ENCODE peak calls at places on chromosomes 11 and 22, in five cellular contexts. One of them, this sample, is unnamed.

GRCh38 chr11:120035756-120036155 is 102.2 kb downstream of the TRIM29 start:
- DNase-seq in IMR-90: no peak
- DNase-seq in HCT116: no peak
- DNase-seq in body of pancreas: no peak
- DNase-seq in upper lobe of left lung: no peak
- DNase-seq in this sample: no peak

GRCh38 chr11:101129203-101129943 is at the start of gene PGR:
- DNase-seq in IMR-90: no peak
- DNase-seq in HCT116: no peak
- DNase-seq in body of pancreas: peak
- DNase-seq in upper lobe of left lung: peak
- DNase-seq in this sample: no peak

GRCh38 chr11:65650547-65651338 is 12.0 kb downstream of the RELA start:
- DNase-seq in IMR-90: no peak
- DNase-seq in HCT116: no peak
- DNase-seq in body of pancreas: no peak
- DNase-seq in upper lobe of left lung: no peak
- DNase-seq in this sample: no peak

GRCh38 chr11:17790453-17790852 is 55.9 kb downstream of the KCNC1 start:
- DNase-seq in IMR-90: peak
- DNase-seq in HCT116: no peak
- DNase-seq in body of pancreas: no peak
- DNase-seq in upper lobe of left lung: no peak
- DNase-seq in this sample: peak

GRCh38 chr11:91173701-91174100 is 950.9 kb upstream of the CHORDC1 start:
- DNase-seq in IMR-90: peak
- DNase-seq in HCT116: no peak
- DNase-seq in body of pancreas: no peak
- DNase-seq in upper lobe of left lung: no peak
- DNase-seq in this sample: no peak

GRCh38 chr22:32482708-32483107 is 8.1 kb downstream of the FBXO7 start:
- DNase-seq in IMR-90: peak
- DNase-seq in HCT116: no peak
- DNase-seq in body of pancreas: no peak
- DNase-seq in upper lobe of left lung: no peak
- DNase-seq in this sample: no peak

GRCh38 chr11:26573896-26574295 is 1.8 kb upstream of the MUC15 start:
- DNase-seq in IMR-90: no peak
- DNase-seq in HCT116: no peak
- DNase-seq in body of pancreas: no peak
- DNase-seq in upper lobe of left lung: no peak
- DNase-seq in this sample: no peak

GRCh38 chr22:33361581-33361980 is 303.4 kb upstream of the SYN3 start:
- DNase-seq in IMR-90: peak
- DNase-seq in HCT116: no peak
- DNase-seq in body of pancreas: no peak
- DNase-seq in upper lobe of left lung: no peak
- DNase-seq in this sample: no peak

GRCh38 chr11:99693941-99694492 is 673.3 kb downstream of the CNTN5 start:
- DNase-seq in IMR-90: peak
- DNase-seq in HCT116: no peak
- DNase-seq in body of pancreas: peak
- DNase-seq in upper lobe of left lung: no peak
- DNase-seq in this sample: peak

GRCh38 chr22:22666307-22667091 is 22.1 kb downstream of the GGTLC2 start:
- DNase-seq in IMR-90: peak
- DNase-seq in HCT116: no peak
- DNase-seq in body of pancreas: peak
- DNase-seq in upper lobe of left lung: peak
- DNase-seq in this sample: no peak

GRCh38 chr11:113256431-113257227 is 57.8 kb upstream of the TTC12 start:
- DNase-seq in IMR-90: no peak
- DNase-seq in HCT116: no peak
- DNase-seq in body of pancreas: no peak
- DNase-seq in upper lobe of left lung: no peak
- DNase-seq in this sample: no peak

GRCh38 chr11:33480636-33481035 is 220.0 kb downstream of the C11orf91 start:
- DNase-seq in IMR-90: no peak
- DNase-seq in HCT116: no peak
- DNase-seq in body of pancreas: no peak
- DNase-seq in upper lobe of left lung: no peak
- DNase-seq in this sample: no peak

GRCh38 chr22:46622081-46622521 is 1.9 kb downstream of the GRAMD4 start:
- DNase-seq in IMR-90: no peak
- DNase-seq in HCT116: no peak
- DNase-seq in body of pancreas: peak
- DNase-seq in upper lobe of left lung: peak
- DNase-seq in this sample: no peak

GRCh38 chr11:82045748-82046457 is 687.8 kb downstream of the FAM181B start:
- DNase-seq in IMR-90: no peak
- DNase-seq in HCT116: no peak
- DNase-seq in body of pancreas: no peak
- DNase-seq in upper lobe of left lung: no peak
- DNase-seq in this sample: no peak

GRCh38 chr11:45804806-45805304 is at the start of gene SLC35C1:
- DNase-seq in IMR-90: peak
- DNase-seq in HCT116: peak
- DNase-seq in body of pancreas: peak
- DNase-seq in upper lobe of left lung: peak
- DNase-seq in this sample: peak
- TF ChIP-seq POLR2A in IMR-90: peak
- TF ChIP-seq POLR2A in HCT116: peak
- TF ChIP-seq POLR2A in body of pancreas: peak
- TF ChIP-seq POLR2A in upper lobe of left lung: peak
- TF ChIP-seq POLR2A in this sample: peak

DNA sequence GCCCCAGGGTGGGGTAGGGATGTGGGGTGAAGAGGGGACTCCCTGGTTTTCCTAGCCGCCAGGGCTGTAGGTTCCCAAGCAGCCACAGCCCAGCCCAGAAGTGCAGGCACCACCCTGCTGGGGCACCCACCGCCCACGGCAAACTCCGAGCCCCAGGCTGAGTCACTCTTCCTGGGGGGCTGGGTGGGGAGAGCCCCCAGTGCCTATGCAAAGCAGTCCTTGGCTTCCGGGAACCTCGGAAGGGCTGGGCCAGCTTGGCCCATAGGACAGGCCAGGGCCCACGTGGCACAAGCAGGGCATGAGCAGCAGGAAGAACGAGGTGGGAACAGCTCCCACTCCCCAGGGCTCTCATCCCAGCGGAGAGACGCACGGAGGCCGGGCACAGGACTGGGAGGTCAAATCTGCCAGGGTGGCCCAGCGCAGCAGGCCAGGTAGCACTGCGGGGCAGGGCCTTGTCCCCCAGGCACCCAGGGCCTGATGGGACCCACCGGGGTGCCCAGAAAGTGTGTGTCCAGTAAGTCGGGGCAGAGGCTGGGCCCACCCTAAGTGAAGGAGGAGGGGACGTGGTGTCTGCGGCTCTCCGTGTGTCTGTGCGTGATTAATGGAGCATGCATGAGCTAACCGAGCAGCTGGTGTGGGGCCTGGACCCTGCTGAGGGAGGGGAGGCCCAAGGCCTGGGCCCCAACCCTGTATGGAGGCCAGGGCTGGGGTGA is 4.6 kb upstream of the IL17REL start:
- DNase-seq in IMR-90: no peak
- DNase-seq in HCT116: no peak
- DNase-seq in body of pancreas: no peak
- DNase-seq in upper lobe of left lung: peak
- DNase-seq in this sample: no peak
- TF ChIP-seq POLR2A in IMR-90: no peak
- TF ChIP-seq POLR2A in HCT116: no peak
- TF ChIP-seq POLR2A in body of pancreas: no peak
- TF ChIP-seq POLR2A in upper lobe of left lung: no peak
- TF ChIP-seq POLR2A in this sample: no peak

DNA sequence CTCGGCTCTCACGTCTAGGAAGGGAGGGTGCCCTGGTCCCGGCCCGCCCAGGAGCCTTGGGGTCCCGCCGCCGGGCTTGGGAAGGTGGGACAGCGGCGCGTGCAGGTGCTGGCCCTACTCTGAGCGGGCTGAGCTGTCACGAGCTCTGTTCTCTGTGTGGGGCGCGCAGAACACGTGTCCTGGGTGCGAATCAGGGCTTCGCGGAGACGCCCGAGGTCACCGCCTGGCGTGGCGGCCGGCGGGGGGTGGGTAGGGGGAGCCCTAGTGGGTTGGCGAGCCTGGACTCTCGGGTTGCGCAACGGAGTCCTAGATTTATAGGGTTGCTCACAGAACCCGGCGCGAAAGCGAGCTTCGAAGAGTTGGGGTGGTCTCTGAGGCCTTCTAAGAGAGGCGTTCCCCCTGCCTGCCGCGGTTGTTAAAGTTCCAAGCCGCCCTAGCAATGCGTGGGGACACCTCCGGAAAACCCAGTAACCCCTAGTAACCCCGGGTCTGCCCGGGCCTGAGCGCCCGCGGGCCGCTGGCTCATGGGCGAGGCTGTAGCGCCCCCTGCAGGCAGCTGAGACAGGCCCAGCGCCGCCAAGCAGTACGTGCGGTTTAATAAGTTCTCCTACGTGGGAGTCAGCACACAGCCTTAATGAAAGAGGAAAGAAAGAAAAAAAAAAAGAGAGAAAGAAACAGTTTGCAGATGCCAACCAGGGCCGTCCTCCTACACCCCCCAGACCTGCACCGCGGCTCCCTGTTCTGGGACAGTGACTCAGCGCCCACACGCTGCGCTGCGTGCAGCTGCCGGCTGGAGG is 2.7 kb downstream of the ADM start:
- DNase-seq in IMR-90: peak
- DNase-seq in HCT116: peak
- DNase-seq in body of pancreas: peak
- DNase-seq in upper lobe of left lung: peak
- DNase-seq in this sample: peak
- TF ChIP-seq POLR2A in IMR-90: peak
- TF ChIP-seq POLR2A in HCT116: peak
- TF ChIP-seq POLR2A in body of pancreas: no peak
- TF ChIP-seq POLR2A in upper lobe of left lung: peak
- TF ChIP-seq POLR2A in this sample: peak

DNA sequence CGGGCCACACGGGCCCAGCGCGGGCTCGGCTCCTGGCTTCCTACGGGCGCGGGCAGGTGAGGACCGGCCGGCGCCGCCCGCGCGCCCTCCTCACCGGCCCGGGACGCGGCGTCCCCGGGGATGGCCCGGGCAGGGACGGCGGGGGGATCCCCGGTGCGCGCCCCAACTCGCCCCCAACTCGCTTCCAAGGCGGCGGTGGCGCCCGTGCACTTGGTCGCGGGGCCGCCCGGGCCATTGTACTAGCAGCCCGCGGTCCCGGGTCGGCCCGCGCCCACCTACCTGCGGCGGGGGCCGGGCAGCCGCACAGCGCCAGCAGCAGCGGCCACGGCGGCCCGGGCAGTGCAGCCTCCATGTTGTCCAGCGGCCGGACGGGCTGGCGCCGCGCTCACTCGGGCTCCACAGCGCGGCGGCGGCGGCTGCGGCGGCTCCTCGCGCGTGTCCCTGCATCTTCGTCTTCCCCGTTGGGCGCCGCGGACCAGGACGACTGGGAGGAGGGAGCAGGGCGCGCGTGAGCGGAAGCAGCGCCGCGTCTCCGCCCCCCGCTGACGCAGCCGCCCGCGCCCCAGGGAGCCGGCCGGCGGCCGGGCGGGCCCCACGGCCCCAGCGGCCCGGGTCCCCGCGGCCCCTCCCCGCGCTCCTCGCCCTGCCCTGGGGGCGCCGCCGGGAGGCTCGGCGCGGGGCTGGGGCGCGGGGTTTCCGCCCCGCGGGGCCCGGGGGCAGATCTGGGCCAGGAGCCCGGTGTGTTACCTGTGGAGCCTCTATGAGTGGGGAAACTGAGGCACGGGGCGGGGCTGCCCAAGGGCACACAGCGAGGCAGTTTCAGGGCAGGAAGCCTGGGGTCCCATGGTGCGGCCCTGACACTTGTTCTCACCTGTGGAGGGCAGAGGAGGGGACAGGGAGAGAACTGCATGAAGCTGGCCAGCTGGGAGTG is 159.3 kb upstream of the GRK3 start:
- DNase-seq in IMR-90: peak
- DNase-seq in HCT116: no peak
- DNase-seq in body of pancreas: peak
- DNase-seq in upper lobe of left lung: peak
- DNase-seq in this sample: peak
- TF ChIP-seq POLR2A in IMR-90: peak
- TF ChIP-seq POLR2A in HCT116: no peak
- TF ChIP-seq POLR2A in body of pancreas: peak
- TF ChIP-seq POLR2A in upper lobe of left lung: peak
- TF ChIP-seq POLR2A in this sample: peak

GRCh38 chr11:61816736-61817455 is at the start of gene FADS1:
- DNase-seq in IMR-90: peak
- DNase-seq in HCT116: peak
- DNase-seq in body of pancreas: peak
- DNase-seq in upper lobe of left lung: peak
- DNase-seq in this sample: peak
- TF ChIP-seq POLR2A in IMR-90: peak
- TF ChIP-seq POLR2A in HCT116: peak
- TF ChIP-seq POLR2A in body of pancreas: peak
- TF ChIP-seq POLR2A in upper lobe of left lung: peak
- TF ChIP-seq POLR2A in this sample: peak

GRCh38 chr11:71453021-71453910 is at the start of gene NADSYN1:
- DNase-seq in IMR-90: peak
- DNase-seq in HCT116: peak
- DNase-seq in body of pancreas: peak
- DNase-seq in upper lobe of left lung: peak
- DNase-seq in this sample: peak

GRCh38 chr11:71452354-71453020 is 516 bp upstream of the NADSYN1 start:
- DNase-seq in IMR-90: peak
- DNase-seq in HCT116: no peak
- DNase-seq in body of pancreas: peak
- DNase-seq in upper lobe of left lung: peak
- DNase-seq in this sample: no peak

GRCh38 chr11:71453911-71454304 is 905 bp downstream of the NADSYN1 start:
- DNase-seq in IMR-90: no peak
- DNase-seq in HCT116: no peak
- DNase-seq in body of pancreas: no peak
- DNase-seq in upper lobe of left lung: no peak
- DNase-seq in this sample: no peak

GRCh38 chr11:71450507-71450906 is 2.3 kb upstream of the DHCR7 start:
- DNase-seq in IMR-90: no peak
- DNase-seq in HCT116: no peak
- DNase-seq in body of pancreas: no peak
- DNase-seq in upper lobe of left lung: no peak
- DNase-seq in this sample: no peak

DNA sequence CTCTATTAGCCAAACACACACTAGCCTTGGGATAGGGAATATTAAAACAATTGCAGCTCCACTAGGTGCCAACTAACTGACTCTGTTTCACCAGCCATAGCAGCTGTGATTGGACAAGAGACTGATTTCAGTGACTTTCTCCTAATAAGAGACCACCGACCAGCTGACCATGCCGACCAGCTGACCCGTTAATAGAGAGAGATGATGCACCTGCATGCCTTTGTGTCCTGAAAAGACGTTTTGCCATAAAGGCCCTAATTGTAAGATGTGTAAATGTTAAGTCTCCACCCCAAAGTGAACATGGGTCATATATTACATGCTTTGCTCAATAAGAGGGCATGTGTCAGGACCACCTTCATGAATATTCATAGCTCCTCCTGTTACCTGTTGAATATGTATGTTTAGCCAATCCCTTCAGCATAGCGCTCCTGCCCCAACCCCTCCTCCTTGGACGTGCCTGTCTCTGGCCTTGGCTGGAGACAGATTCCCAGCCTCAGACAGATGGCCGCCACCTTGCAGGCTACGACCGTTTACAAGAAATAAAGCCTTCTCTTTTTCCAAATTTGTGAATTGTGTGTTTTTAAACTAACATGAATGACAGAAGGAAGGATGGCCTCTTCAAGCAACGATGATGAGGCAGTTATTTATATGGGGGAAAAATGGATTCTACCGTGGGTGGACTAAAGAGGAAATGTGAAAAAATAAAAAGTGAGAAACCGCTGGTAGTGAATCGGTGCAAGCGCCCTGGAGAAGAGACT is 1.2 kb upstream of the NADSYN1 start:
- DNase-seq in IMR-90: no peak
- DNase-seq in HCT116: no peak
- DNase-seq in body of pancreas: peak
- DNase-seq in upper lobe of left lung: peak
- DNase-seq in this sample: no peak
- TF ChIP-seq POLR2A in IMR-90: no peak
- TF ChIP-seq POLR2A in HCT116: no peak
- TF ChIP-seq POLR2A in body of pancreas: no peak
- TF ChIP-seq POLR2A in upper lobe of left lung: no peak
- TF ChIP-seq POLR2A in this sample: no peak